ENCODE peak calls at places on chromosomes 16 and 17, in four cellular contexts. K, C, E and O are unnamed samples.

GRCh38 chr17:76437467-76438402 is 15.2 kb downstream of the UBE2O start:
- DNase-seq in E (no peak), K (no peak), C (no peak), O (no peak)

GRCh38 chr17:1727876-1728630 is 3.5 kb downstream of the WDR81 start:
- DNase-seq in C (no peak), K (no peak), E (no peak), O (no peak)

GRCh38 chr17:42101513-42102292 is 3.4 kb upstream of the ZNF385C start:
- DNase-seq in C (peak; percentile 100), K (peak; percentile 57), E (peak; percentile 96), O (peak; percentile 68)

GRCh38 chr16:685967-686366 is 1.8 kb upstream of the JMJD8 start:
- DNase-seq in K (peak; percentile 13), E (peak; percentile 63), C (peak; percentile 78), O (no peak)

GRCh38 chr17:31580331-31581021 is 189.0 kb downstream of the RAB11FIP4 start:
- DNase-seq in C (no peak), E (no peak), K (peak; percentile 85), O (no peak)

GRCh38 chr17:61822326-61823285 is 40.7 kb downstream of the BRIP1 start:
- DNase-seq in C (no peak), K (no peak), E (no peak), O (no peak)

GRCh38 chr17:74737299-74738050 is 419 bp downstream of the RAB37 start:
- DNase-seq in C (peak; percentile 85), E (peak; percentile 93), K (no peak), O (no peak)

GRCh38 chr17:70527364-70527888 is 358.1 kb downstream of the KCNJ2 start:
- DNase-seq in E (no peak), C (no peak), K (no peak), O (no peak)

GRCh38 chr16:79492036-79492435 is 108.5 kb downstream of the MAF start:
- DNase-seq in E (no peak), K (no peak), C (no peak), O (no peak)

GRCh38 chr16:4273858-4274291 is 1.1 kb upstream of the TFAP4 start:
- DNase-seq in E (peak; percentile 83), K (peak; percentile 22), C (peak; percentile 82), O (peak; percentile 47)

GRCh38 chr17:9802294-9802693 is 10.9 kb upstream of the DHRS7C start:
- DNase-seq in K (no peak), E (no peak), C (no peak), O (no peak)

GRCh38 chr17:37774508-37774907 is 29.6 kb upstream of the HNF1B start:
- DNase-seq in E (no peak), K (no peak), C (no peak), O (no peak)

GRCh38 chr17:57782642-57783337 is 37.7 kb upstream of the CCDC182 start:
- DNase-seq in C (no peak), K (no peak), E (peak; percentile 60), O (peak; percentile 40)

GRCh38 chr16:88552166-88552565 is 18.0 kb upstream of the ZC3H18 start:
- DNase-seq in K (no peak), E (no peak), C (no peak), O (no peak)

GRCh38 chr16:88556294-88556988 is 13.8 kb upstream of the ZC3H18 start:
- DNase-seq in K (no peak), C (no peak), E (no peak), O (no peak)

GRCh38 chr16:88552815-88553214 is 17.4 kb upstream of the ZC3H18 start:
- DNase-seq in E (no peak), K (no peak), C (no peak), O (no peak)

GRCh38 chr16:88554711-88555264 is 15.4 kb upstream of the ZC3H18 start:
- DNase-seq in K (no peak), E (no peak), C (no peak), O (no peak)

DNA sequence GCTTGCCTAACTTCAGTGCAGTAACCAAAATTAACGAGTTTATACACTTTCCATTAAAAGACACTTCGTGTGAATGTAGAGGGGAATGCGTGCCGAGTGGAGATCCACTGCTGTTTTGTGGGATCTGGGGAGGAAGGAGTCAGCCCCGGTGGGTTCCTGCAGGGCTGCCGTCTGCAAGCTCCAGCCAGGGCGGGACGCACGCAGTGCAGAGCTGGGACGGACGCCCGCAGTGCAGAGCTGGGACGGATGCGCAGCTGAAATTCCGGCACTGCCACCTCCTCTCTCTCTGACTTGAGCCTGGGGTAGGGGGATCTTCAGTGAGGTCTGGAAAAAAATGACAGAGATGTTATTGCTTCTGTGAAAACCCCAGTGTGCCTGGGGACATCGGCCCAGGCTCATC is 16.5 kb upstream of the ZC3H18 start:
- DNase-seq in E (no peak), C (no peak), K (no peak), O (no peak)
- H3K4me2 ChIP-seq in E (no peak overlapping the region), C (no peak overlapping the region), K (no peak overlapping the region), O (no peak overlapping the region)

GRCh38 chr17:62892069-62892675 is 73.9 kb upstream of the TANC2 start:
- DNase-seq in K (no peak), C (no peak), E (no peak), O (no peak)

GRCh38 chr17:62895256-62895649 is 70.8 kb upstream of the TANC2 start:
- DNase-seq in C (no peak), K (no peak), E (no peak), O (no peak)

GRCh38 chr17:62892870-62893338 is 73.1 kb upstream of the TANC2 start:
- DNase-seq in E (peak; percentile 47), C (no peak), K (peak; percentile 93), O (no peak)

GRCh38 chr17:62888148-62888547 is 77.9 kb upstream of the TANC2 start:
- DNase-seq in C (no peak), E (no peak), K (no peak), O (no peak)

DNA sequence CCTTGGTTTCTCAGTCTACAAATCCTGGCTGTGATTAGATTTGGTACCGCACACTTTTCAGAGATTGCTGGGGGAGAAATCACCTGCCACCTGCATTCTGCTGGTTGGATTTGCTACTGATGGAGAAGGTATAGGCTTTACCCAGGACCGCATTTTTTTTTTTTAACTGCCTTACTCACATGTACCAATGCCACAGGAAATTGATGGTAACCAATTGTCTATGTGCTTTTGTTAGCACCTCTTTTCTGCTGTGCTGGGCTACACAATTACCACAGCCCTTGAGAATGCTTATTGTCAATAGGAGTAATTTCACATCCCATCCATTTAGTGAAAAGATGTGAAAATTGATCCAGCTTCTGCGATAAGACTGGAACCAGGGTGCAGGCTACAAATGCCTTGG is 74.4 kb upstream of the TANC2 start:
- DNase-seq in E (no peak), K (no peak), C (no peak), O (no peak)
- H2AK5ac ChIP-seq in E (no peak overlapping the region), K (peak overlapping the region; percentile 1), C (no peak overlapping the region), O (no peak overlapping the region)

GRCh38 chr17:7356072-7356549 is 1.2 kb downstream of the TMEM95 start:
- DNase-seq in C (peak; percentile 97), E (peak; percentile 98), K (peak; percentile 53), O (peak; percentile 76)

GRCh38 chr17:7354262-7354781 is 634 bp upstream of the TMEM95 start:
- DNase-seq in E (no peak), C (no peak), K (peak; percentile 80), O (no peak)

GRCh38 chr17:7355053-7355452 is at the start of gene TMEM95:
- DNase-seq in E (no peak), C (no peak), K (no peak), O (no peak)

GRCh38 chr17:7356779-7357178 is 1.8 kb downstream of the TMEM95 start:
- DNase-seq in K (no peak), C (no peak), E (no peak), O (no peak)

DNA sequence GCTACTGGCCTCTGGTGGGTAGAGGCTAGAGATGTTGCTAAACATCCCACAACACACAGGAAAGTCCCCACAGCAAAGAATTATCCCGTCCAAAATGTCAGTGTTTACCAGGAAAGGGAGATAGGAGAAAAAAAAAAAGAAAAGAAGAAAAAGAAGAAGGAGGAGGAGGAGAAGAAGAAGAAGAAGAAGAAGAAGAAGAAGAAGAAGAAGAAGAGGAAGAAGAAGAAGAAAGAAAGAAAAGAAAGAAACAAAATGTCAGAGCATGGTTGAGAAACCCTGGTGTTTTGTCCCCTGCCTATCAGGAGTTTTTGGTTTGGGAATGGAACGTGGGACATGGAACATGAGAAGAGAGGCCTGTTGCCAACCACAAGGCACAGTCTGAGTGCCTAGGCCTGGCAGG is 2.4 kb downstream of the TMEM95 start:
- DNase-seq in C (no peak), K (no peak), E (no peak), O (no peak)
- H2AFZ ChIP-seq in C (no peak overlapping the region), K (no peak overlapping the region), E (no peak overlapping the region), O (no peak overlapping the region)

GRCh38 chr16:85395207-85395912 is 217.8 kb upstream of the GSE1 start:
- DNase-seq in E (no peak), C (peak; percentile 49), K (peak; percentile 98), O (no peak)

GRCh38 chr16:85398050-85398451 is 215.1 kb upstream of the GSE1 start:
- DNase-seq in K (no peak), C (peak; percentile 42), E (no peak), O (no peak)

GRCh38 chr16:85394511-85395206 is 218.5 kb upstream of the GSE1 start:
- DNase-seq in E (no peak), C (peak; percentile 46), K (no peak), O (no peak)

GRCh38 chr16:85396879-85397871 is 215.9 kb upstream of the GSE1 start:
- DNase-seq in K (no peak), C (peak; percentile 53), E (peak; percentile 52), O (no peak)

DNA sequence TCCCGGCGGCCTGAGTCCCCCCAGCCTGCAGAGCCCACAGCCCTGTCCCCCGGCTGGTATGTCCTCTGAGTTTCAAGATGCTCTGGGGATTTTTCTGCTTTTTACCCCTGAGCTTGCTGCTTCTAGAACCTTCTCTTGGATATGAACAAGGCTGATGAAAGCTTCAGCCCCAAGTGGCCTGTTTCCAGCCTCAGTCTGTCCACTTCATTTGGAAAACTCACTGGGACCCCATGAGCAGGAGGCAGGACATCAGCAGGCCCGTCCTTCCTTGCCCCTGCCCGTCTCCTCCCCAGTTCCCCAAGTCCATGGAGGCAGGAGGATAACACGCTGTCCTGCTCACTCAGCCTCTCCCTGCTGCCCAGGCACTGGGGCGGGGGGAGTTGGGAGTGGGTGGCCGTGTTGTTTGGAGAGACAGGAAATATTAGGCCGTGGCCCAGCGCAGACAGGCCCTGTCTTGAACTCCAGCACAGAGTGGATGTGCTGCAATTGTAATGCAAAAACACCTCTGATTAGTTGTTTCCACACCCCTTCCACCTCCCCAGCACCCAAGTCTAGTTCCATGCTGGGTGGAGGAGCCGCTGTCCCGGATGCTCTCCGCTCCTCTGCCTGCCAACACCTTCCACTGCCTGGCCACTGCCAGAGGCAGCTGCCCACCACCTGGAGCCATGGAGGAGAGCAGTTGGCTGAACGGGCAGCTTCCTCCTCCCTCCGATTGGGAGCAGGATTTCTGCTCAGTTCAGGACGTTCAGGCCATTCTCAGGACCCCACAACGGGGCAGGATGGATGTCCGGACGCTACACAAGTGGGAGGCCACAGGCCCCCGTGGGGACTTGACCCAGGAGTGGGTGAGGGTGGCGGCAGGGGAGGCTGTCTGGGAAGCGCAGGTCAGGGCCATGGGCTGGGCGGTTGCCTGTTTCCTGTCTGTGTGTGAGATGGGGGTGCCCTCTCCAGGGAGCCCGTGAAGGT is 216.9 kb upstream of the GSE1 start:
- DNase-seq in C (peak; percentile 52), E (no peak), K (peak; percentile 24), O (no peak)
- H3K4me2 ChIP-seq in C (no peak overlapping the region), E (no peak overlapping the region), K (peak overlapping the region; percentile 32), O (no peak overlapping the region)

DNA sequence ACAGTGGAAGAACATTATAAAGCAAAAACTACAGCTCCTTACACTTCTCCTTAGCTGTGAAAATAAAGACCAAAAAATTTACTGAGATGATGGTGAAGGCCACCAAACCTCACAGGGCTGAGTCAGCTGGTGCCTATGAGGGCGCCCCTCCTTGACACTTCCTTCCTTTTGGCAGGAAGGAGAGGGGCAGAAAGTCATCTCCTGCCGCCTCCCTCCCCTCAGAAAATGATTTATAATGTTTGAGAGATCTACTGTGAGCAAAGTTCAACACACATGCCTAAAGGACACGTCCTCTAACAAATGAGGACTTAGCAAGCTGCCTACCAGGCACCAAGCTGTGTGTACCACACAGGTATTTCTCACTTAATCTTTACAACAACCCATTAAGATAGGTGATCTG is 245.7 kb downstream of the PRKCA start:
- DNase-seq in C (no peak), E (no peak), K (no peak), O (no peak)
- H2AK5ac ChIP-seq in C (peak overlapping the region; percentile 18), E (no peak overlapping the region), K (peak overlapping the region; percentile 63), O (no peak overlapping the region)